ENCODE peak calls at places on chromosomes 7 and 10, in eight cellular contexts. X is testis; Z is amniotic epithelial cell; H is effector CD8-positive, alpha-beta T cell; D is A549; W is right cardiac atrium; C is hepatic stellate cell; J is GM12865. A is an unnamed sample.

GRCh38 chr7:73988197-73988596 is 39.8 kb upstream of the ELN start:
- DNase-seq in C (no peak), H (no peak), J (no peak), D (no peak), X (peak), Z (no peak), W (peak), A (no peak)

GRCh38 chr10:61978965-61979364 is 77.5 kb downstream of the ARID5B start:
- DNase-seq in Z (no peak), X (no peak), W (peak), C (no peak), H (no peak), D (no peak), J (no peak), A (no peak)

GRCh38 chr7:123185756-123186155 is 14.0 kb downstream of the SLC13A1 start:
- DNase-seq in J (no peak), H (no peak), W (no peak), X (no peak), D (no peak), C (no peak), Z (no peak), A (no peak)

GRCh38 chr10:101224910-101225823 is 4.1 kb downstream of the LBX1 start:
- DNase-seq in D (no peak), Z (no peak), W (no peak), X (no peak), J (no peak), H (no peak), C (no peak), A (no peak)

GRCh38 chr7:151494569-151495284 is 25.0 kb downstream of the RHEB start:
- DNase-seq in D (no peak), C (no peak), J (no peak), X (no peak), Z (no peak), W (no peak), H (no peak), A (no peak)

GRCh38 chr7:153682628-153683027 is 369.6 kb upstream of the DPP6 start:
- DNase-seq in D (no peak), Z (no peak), H (no peak), W (no peak), X (peak), C (no peak), J (no peak), A (no peak)

GRCh38 chr10:17123062-17123661 is 6.4 kb downstream of the CUBN start:
- DNase-seq in C (peak), X (no peak), W (no peak), Z (peak), J (no peak), H (no peak), D (no peak), A (no peak)

GRCh38 chr7:111788426-111788825 is 226.1 kb upstream of the IMMP2L start:
- DNase-seq in W (no peak), X (no peak), H (no peak), Z (peak), D (no peak), C (no peak), J (no peak), A (peak)

GRCh38 chr10:91883549-91884542 is 25.4 kb downstream of the FGFBP3 start:
- DNase-seq in Z (peak), D (no peak), W (peak), C (peak), H (no peak), X (peak), J (no peak), A (peak)

GRCh38 chr10:31660301-31660700 is 268.3 kb downstream of the ARHGAP12 start:
- DNase-seq in D (no peak), H (no peak), C (no peak), X (no peak), W (no peak), J (no peak), Z (peak), A (no peak)

GRCh38 chr10:132310701-132311337 is 3.1 kb upstream of the STK32C start:
- DNase-seq in J (no peak), W (no peak), Z (no peak), X (no peak), D (no peak), H (no peak), C (no peak), A (no peak)

GRCh38 chr10:71854031-71854430 is 3.0 kb upstream of the PSAP start:
- DNase-seq in H (no peak), W (no peak), Z (no peak), C (no peak), J (no peak), X (peak), D (no peak), A (peak)

GRCh38 chr7:80392229-80393169 is 119.4 kb downstream of the GNAT3 start:
- DNase-seq in J (no peak), W (no peak), Z (peak), C (no peak), H (no peak), X (no peak), D (peak), A (peak)

GRCh38 chr7:602341-603141 is 82.9 kb upstream of the PDGFA start:
- DNase-seq in J (peak), C (peak), W (peak), D (no peak), H (no peak), Z (no peak), X (no peak), A (no peak)

GRCh38 chr7:74284781-74285259 is 4.4 kb upstream of the CLIP2 start:
- DNase-seq in D (peak), X (no peak), W (no peak), Z (no peak), H (no peak), J (peak), C (no peak), A (no peak)